ENCODE peak calls at places on chromosomes 1 and 21, in ten cellular contexts. I is T-cell; M is midbrain; Z is heart left ventricle; O is aorta; W is central memory CD8-positive, alpha-beta T cell; H is progenitor cell of endocrine pancreas; Y is Calu3; S is HuH-7.5; E is naive thymus-derived CD4-positive, alpha-beta T cell. J is an unnamed sample.

GRCh38 chr1:234976880-234977680 is 151.6 kb downstream of the TOMM20 start:
- DNase-seq in Z (no peak), S (no peak), E (no peak), W (no peak), O (no peak), H (no peak), M (no peak), I (no peak), Y (no peak), J (no peak)

GRCh38 chr1:181105134-181106021 is 16.9 kb downstream of the IER5 start:
- DNase-seq in S (peak; percentile 81), H (peak; percentile 73), W (peak; percentile 83), O (peak; percentile 99), M (peak; percentile 91), E (peak; percentile 86), Y (peak; percentile 96), I (peak; percentile 92), Z (peak; percentile 96), J (peak; percentile 95)

GRCh38 chr21:27225142-27225541 is 258.3 kb upstream of the ADAMTS5 start:
- DNase-seq in I (no peak), Z (no peak), E (no peak), H (no peak), M (no peak), Y (no peak), W (no peak), S (no peak), O (no peak), J (no peak)

GRCh38 chr21:26490771-26491170 is 82.3 kb downstream of the CYYR1 start:
- DNase-seq in Y (no peak), E (no peak), Z (no peak), S (no peak), H (no peak), I (no peak), O (no peak), W (no peak), M (no peak), J (no peak)

GRCh38 chr1:183757061-183757460 is 47.9 kb upstream of the RGL1 start:
- DNase-seq in O (no peak), Z (no peak), S (no peak), M (no peak), W (no peak), Y (no peak), H (no peak), E (no peak), I (no peak), J (no peak)

GRCh38 chr1:169550294-169550693 is 36.0 kb downstream of the F5 start:
- DNase-seq in Y (peak; percentile 13), E (peak; percentile 51), O (no peak), I (no peak), Z (no peak), H (no peak), S (no peak), M (peak; percentile 54), W (no peak), J (no peak)

GRCh38 chr1:212609701-212610574 is 1.4 kb downstream of the ATF3 start:
- DNase-seq in M (no peak), Z (no peak), W (no peak), H (no peak), Y (no peak), I (no peak), E (no peak), S (no peak), O (no peak), J (no peak)

GRCh38 chr21:39696620-39697019 is 48.4 kb upstream of the IGSF5 start:
- DNase-seq in H (no peak), E (no peak), Z (no peak), S (no peak), I (no peak), Y (no peak), W (no peak), M (peak; percentile 2), O (peak; percentile 46), J (no peak)

GRCh38 chr1:176416777-176417176 is 46.2 kb upstream of the PAPPA2 start:
- DNase-seq in I (no peak), W (no peak), S (no peak), H (no peak), Z (no peak), E (no peak), M (no peak), O (no peak), Y (no peak), J (no peak)

GRCh38 chr1:43431676-43432075 is 22.1 kb downstream of the HYI start:
- DNase-seq in I (no peak), O (peak; percentile 60), M (no peak), S (no peak), Y (no peak), E (no peak), W (no peak), H (no peak), Z (no peak), J (no peak)

J was measured in T-helper 2 cell.